ENCODE peak calls at places on chromosomes 11 and 22, in ten cellular contexts. One of them, this sample, is unnamed.

GRCh38 chr11:65899356-65900124 is 648 bp downstream of the FOSL1 start:
- DNase-seq in tibial nerve: no peak
- DNase-seq in Peyer's patch: peak
- DNase-seq in ovary: no peak
- DNase-seq in heart left ventricle: peak
- DNase-seq in right lobe of liver: peak
- DNase-seq in H1: no peak
- DNase-seq in spleen: peak
- DNase-seq in A549: peak
- DNase-seq in body of pancreas: peak
- DNase-seq in this sample: no peak

GRCh38 chr11:12289667-12290476 is 87.5 kb upstream of the PARVA start:
- DNase-seq in tibial nerve: no peak
- DNase-seq in Peyer's patch: no peak
- DNase-seq in ovary: no peak
- DNase-seq in heart left ventricle: no peak
- DNase-seq in right lobe of liver: no peak
- DNase-seq in H1: no peak
- DNase-seq in spleen: no peak
- DNase-seq in A549: no peak
- DNase-seq in body of pancreas: no peak
- DNase-seq in this sample: no peak

GRCh38 chr11:44592125-44592643 is 26.7 kb downstream of the CD82 start:
- DNase-seq in tibial nerve: peak
- DNase-seq in Peyer's patch: no peak
- DNase-seq in ovary: no peak
- DNase-seq in heart left ventricle: no peak
- DNase-seq in right lobe of liver: no peak
- DNase-seq in H1: no peak
- DNase-seq in spleen: no peak
- DNase-seq in A549: no peak
- DNase-seq in body of pancreas: no peak
- DNase-seq in this sample: no peak

GRCh38 chr11:30788849-30789248 is 202.7 kb upstream of the MPPED2 start:
- DNase-seq in tibial nerve: no peak
- DNase-seq in Peyer's patch: no peak
- DNase-seq in ovary: no peak
- DNase-seq in heart left ventricle: no peak
- DNase-seq in right lobe of liver: no peak
- DNase-seq in H1: no peak
- DNase-seq in spleen: no peak
- DNase-seq in A549: no peak
- DNase-seq in body of pancreas: no peak
- DNase-seq in this sample: no peak

GRCh38 chr22:27876684-27877083 is 42.4 kb downstream of the PITPNB start:
- DNase-seq in tibial nerve: no peak
- DNase-seq in Peyer's patch: no peak
- DNase-seq in ovary: no peak
- DNase-seq in heart left ventricle: no peak
- DNase-seq in right lobe of liver: no peak
- DNase-seq in H1: no peak
- DNase-seq in spleen: no peak
- DNase-seq in A549: no peak
- DNase-seq in body of pancreas: no peak
- DNase-seq in this sample: no peak

GRCh38 chr22:23144926-23145906 is at the start of gene RAB36:
- DNase-seq in tibial nerve: peak
- DNase-seq in Peyer's patch: peak
- DNase-seq in ovary: peak
- DNase-seq in heart left ventricle: peak
- DNase-seq in right lobe of liver: peak
- DNase-seq in H1: peak
- DNase-seq in spleen: peak
- DNase-seq in A549: peak
- DNase-seq in body of pancreas: peak
- DNase-seq in this sample: peak

GRCh38 chr22:29603358-29604191 is at the start of gene NF2:
- DNase-seq in tibial nerve: peak
- DNase-seq in Peyer's patch: peak
- DNase-seq in ovary: peak
- DNase-seq in heart left ventricle: peak
- DNase-seq in right lobe of liver: peak
- DNase-seq in H1: peak
- DNase-seq in spleen: peak
- DNase-seq in A549: peak
- DNase-seq in body of pancreas: peak
- DNase-seq in this sample: peak

GRCh38 chr11:10886652-10887250 is 28.9 kb upstream of the ZBED5 start:
- DNase-seq in tibial nerve: no peak
- DNase-seq in Peyer's patch: no peak
- DNase-seq in ovary: no peak
- DNase-seq in heart left ventricle: no peak
- DNase-seq in right lobe of liver: no peak
- DNase-seq in H1: no peak
- DNase-seq in spleen: no peak
- DNase-seq in A549: no peak
- DNase-seq in body of pancreas: no peak
- DNase-seq in this sample: no peak

GRCh38 chr22:28426346-28427132 is 253.1 kb downstream of the TTC28 start:
- DNase-seq in tibial nerve: no peak
- DNase-seq in Peyer's patch: no peak
- DNase-seq in ovary: no peak
- DNase-seq in heart left ventricle: no peak
- DNase-seq in right lobe of liver: no peak
- DNase-seq in H1: no peak
- DNase-seq in spleen: no peak
- DNase-seq in A549: no peak
- DNase-seq in body of pancreas: no peak
- DNase-seq in this sample: no peak

GRCh38 chr11:67364169-67364568 is 9.2 kb downstream of the CLCF1 start:
- DNase-seq in tibial nerve: no peak
- DNase-seq in Peyer's patch: no peak
- DNase-seq in ovary: no peak
- DNase-seq in heart left ventricle: no peak
- DNase-seq in right lobe of liver: no peak
- DNase-seq in H1: no peak
- DNase-seq in spleen: no peak
- DNase-seq in A549: no peak
- DNase-seq in body of pancreas: no peak
- DNase-seq in this sample: no peak

GRCh38 chr11:693415-693831 is 1.6 kb downstream of the DEAF1 start:
- DNase-seq in tibial nerve: no peak
- DNase-seq in Peyer's patch: no peak
- DNase-seq in ovary: no peak
- DNase-seq in heart left ventricle: peak
- DNase-seq in right lobe of liver: no peak
- DNase-seq in H1: no peak
- DNase-seq in spleen: peak
- DNase-seq in A549: no peak
- DNase-seq in body of pancreas: no peak
- DNase-seq in this sample: no peak

GRCh38 chr11:695606-696381 is at the start of gene TMEM80:
- DNase-seq in tibial nerve: peak
- DNase-seq in Peyer's patch: peak
- DNase-seq in ovary: peak
- DNase-seq in heart left ventricle: peak
- DNase-seq in right lobe of liver: peak
- DNase-seq in H1: peak
- DNase-seq in spleen: peak
- DNase-seq in A549: peak
- DNase-seq in body of pancreas: peak
- DNase-seq in this sample: peak

GRCh38 chr11:695332-695605 is 247 bp upstream of the DEAF1 start:
- DNase-seq in tibial nerve: no peak
- DNase-seq in Peyer's patch: no peak
- DNase-seq in ovary: no peak
- DNase-seq in heart left ventricle: no peak
- DNase-seq in right lobe of liver: no peak
- DNase-seq in H1: no peak
- DNase-seq in spleen: no peak
- DNase-seq in A549: no peak
- DNase-seq in body of pancreas: no peak
- DNase-seq in this sample: no peak

GRCh38 chr11:693887-694562 is 997 bp downstream of the DEAF1 start:
- DNase-seq in tibial nerve: no peak
- DNase-seq in Peyer's patch: peak
- DNase-seq in ovary: peak
- DNase-seq in heart left ventricle: peak
- DNase-seq in right lobe of liver: no peak
- DNase-seq in H1: no peak
- DNase-seq in spleen: peak
- DNase-seq in A549: no peak
- DNase-seq in body of pancreas: peak
- DNase-seq in this sample: no peak

DNA sequence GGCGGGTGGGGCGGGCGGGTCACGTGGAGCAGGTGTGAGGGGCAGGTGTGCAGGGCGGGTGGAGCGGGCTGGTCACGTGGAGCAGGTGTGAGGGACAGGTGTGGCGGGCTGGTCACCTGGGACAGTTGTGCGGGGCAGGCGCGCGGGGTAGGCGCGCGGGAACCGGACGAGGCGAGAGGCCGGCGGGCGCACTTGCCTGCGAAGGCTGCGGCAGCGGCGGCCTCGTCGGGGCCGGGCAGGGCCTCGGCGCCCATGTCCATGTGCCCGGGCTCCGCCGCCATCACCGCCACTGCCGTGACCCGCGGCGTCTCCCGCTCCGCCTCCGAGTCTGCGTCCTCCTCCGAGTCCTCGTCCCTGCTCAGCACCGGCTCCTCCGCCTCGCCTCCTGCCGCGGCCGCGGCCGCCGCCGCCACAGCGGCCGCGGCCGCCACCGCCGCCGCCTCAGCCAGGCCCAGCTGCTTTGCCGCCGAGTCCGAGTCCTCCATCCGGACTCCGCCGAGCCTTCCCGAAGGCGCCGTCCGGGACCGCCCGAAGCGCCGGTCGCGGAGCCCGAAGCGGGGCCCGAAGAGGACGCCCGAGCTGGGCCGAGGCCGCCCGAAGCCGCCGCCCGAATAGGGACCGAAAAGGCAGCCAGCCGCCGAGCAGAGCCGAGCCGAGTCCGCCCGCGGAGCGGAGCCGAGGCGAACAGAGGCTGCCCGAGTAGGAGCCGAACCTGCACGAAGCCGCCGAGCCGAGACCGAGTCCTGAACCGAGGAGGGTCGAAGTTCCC is at the start of gene DEAF1:
- DNase-seq in tibial nerve: peak
- DNase-seq in Peyer's patch: peak
- DNase-seq in ovary: peak
- DNase-seq in heart left ventricle: peak
- DNase-seq in right lobe of liver: peak
- DNase-seq in H1: peak
- DNase-seq in spleen: peak
- DNase-seq in A549: peak
- DNase-seq in body of pancreas: peak
- DNase-seq in this sample: peak
- TF ChIP-seq POLR2A in tibial nerve: peak
- TF ChIP-seq POLR2A in Peyer's patch: peak
- TF ChIP-seq POLR2A in ovary: peak
- TF ChIP-seq POLR2A in heart left ventricle: no peak
- TF ChIP-seq POLR2A in right lobe of liver: no peak
- TF ChIP-seq POLR2A in H1: no peak
- TF ChIP-seq POLR2A in spleen: no peak
- TF ChIP-seq POLR2A in A549: peak
- TF ChIP-seq POLR2A in body of pancreas: no peak
- TF ChIP-seq POLR2A in this sample: peak

GRCh38 chr11:64317325-64317960 is at the start of gene TRMT112:
- DNase-seq in tibial nerve: peak
- DNase-seq in Peyer's patch: peak
- DNase-seq in ovary: peak
- DNase-seq in heart left ventricle: peak
- DNase-seq in right lobe of liver: peak
- DNase-seq in H1: peak
- DNase-seq in spleen: peak
- DNase-seq in A549: peak
- DNase-seq in body of pancreas: peak
- DNase-seq in this sample: peak

GRCh38 chr11:64319421-64319761 is 1.5 kb downstream of the PRDX5 start:
- DNase-seq in tibial nerve: no peak
- DNase-seq in Peyer's patch: peak
- DNase-seq in ovary: no peak
- DNase-seq in heart left ventricle: no peak
- DNase-seq in right lobe of liver: peak
- DNase-seq in H1: no peak
- DNase-seq in spleen: no peak
- DNase-seq in A549: no peak
- DNase-seq in body of pancreas: no peak
- DNase-seq in this sample: no peak

GRCh38 chr11:64318694-64319420 is 936 bp downstream of the PRDX5 start:
- DNase-seq in tibial nerve: no peak
- DNase-seq in Peyer's patch: no peak
- DNase-seq in ovary: peak
- DNase-seq in heart left ventricle: no peak
- DNase-seq in right lobe of liver: no peak
- DNase-seq in H1: no peak
- DNase-seq in spleen: no peak
- DNase-seq in A549: no peak
- DNase-seq in body of pancreas: peak
- DNase-seq in this sample: no peak

GRCh38 chr11:64320556-64320955 is 2.6 kb downstream of the PRDX5 start:
- DNase-seq in tibial nerve: no peak
- DNase-seq in Peyer's patch: no peak
- DNase-seq in ovary: no peak
- DNase-seq in heart left ventricle: no peak
- DNase-seq in right lobe of liver: no peak
- DNase-seq in H1: no peak
- DNase-seq in spleen: no peak
- DNase-seq in A549: no peak
- DNase-seq in body of pancreas: no peak
- DNase-seq in this sample: no peak

GRCh38 chr11:64317961-64318693 is at the start of gene PRDX5:
- DNase-seq in tibial nerve: peak
- DNase-seq in Peyer's patch: peak
- DNase-seq in ovary: peak
- DNase-seq in heart left ventricle: peak
- DNase-seq in right lobe of liver: peak
- DNase-seq in H1: no peak
- DNase-seq in spleen: peak
- DNase-seq in A549: peak
- DNase-seq in body of pancreas: peak
- DNase-seq in this sample: peak
- TF ChIP-seq POLR2A in tibial nerve: peak
- TF ChIP-seq POLR2A in Peyer's patch: peak
- TF ChIP-seq POLR2A in ovary: peak
- TF ChIP-seq POLR2A in heart left ventricle: peak
- TF ChIP-seq POLR2A in right lobe of liver: peak
- TF ChIP-seq POLR2A in H1: no peak
- TF ChIP-seq POLR2A in spleen: peak
- TF ChIP-seq POLR2A in A549: peak
- TF ChIP-seq POLR2A in body of pancreas: peak
- TF ChIP-seq POLR2A in this sample: peak

GRCh38 chr11:85076535-85077330 is 550.4 kb downstream of the DLG2 start:
- DNase-seq in tibial nerve: no peak
- DNase-seq in Peyer's patch: no peak
- DNase-seq in ovary: no peak
- DNase-seq in heart left ventricle: no peak
- DNase-seq in right lobe of liver: no peak
- DNase-seq in H1: no peak
- DNase-seq in spleen: no peak
- DNase-seq in A549: no peak
- DNase-seq in body of pancreas: no peak
- DNase-seq in this sample: no peak
- TF ChIP-seq POLR2A in tibial nerve: no peak
- TF ChIP-seq POLR2A in Peyer's patch: no peak
- TF ChIP-seq POLR2A in ovary: no peak
- TF ChIP-seq POLR2A in heart left ventricle: no peak
- TF ChIP-seq POLR2A in right lobe of liver: no peak
- TF ChIP-seq POLR2A in H1: no peak
- TF ChIP-seq POLR2A in spleen: no peak
- TF ChIP-seq POLR2A in A549: no peak
- TF ChIP-seq POLR2A in body of pancreas: no peak
- TF ChIP-seq POLR2A in this sample: no peak

GRCh38 chr11:119024430-119025098 is 6.0 kb downstream of the TRAPPC4 start:
- DNase-seq in tibial nerve: no peak
- DNase-seq in Peyer's patch: no peak
- DNase-seq in ovary: no peak
- DNase-seq in heart left ventricle: no peak
- DNase-seq in right lobe of liver: no peak
- DNase-seq in H1: no peak
- DNase-seq in spleen: peak
- DNase-seq in A549: no peak
- DNase-seq in body of pancreas: no peak
- DNase-seq in this sample: no peak
- TF ChIP-seq POLR2A in tibial nerve: no peak
- TF ChIP-seq POLR2A in Peyer's patch: no peak
- TF ChIP-seq POLR2A in ovary: no peak
- TF ChIP-seq POLR2A in heart left ventricle: no peak
- TF ChIP-seq POLR2A in right lobe of liver: peak
- TF ChIP-seq POLR2A in H1: no peak
- TF ChIP-seq POLR2A in spleen: no peak
- TF ChIP-seq POLR2A in A549: no peak
- TF ChIP-seq POLR2A in body of pancreas: no peak
- TF ChIP-seq POLR2A in this sample: no peak

This sample was measured in H54.